ENCODE peak calls at places on chromosomes 12 and 14, in five cellular contexts. O is ovary, H is tibial artery, I is HepG2, Z is GM23338. J is an unnamed sample.
A peak's percentile ranks its signal among the peaks of the same experiment; 100 is the strongest.

GRCh38 chr12:27970981-27971489 is 1.5 kb downstream of the PTHLH start:
- DNase-seq in H (peak; percentile 28), Z (peak; percentile 68), O (no peak), I (no peak), J (no peak)

GRCh38 chr14:22641851-22642250 is 2.3 kb downstream of the OR6J1 start:
- DNase-seq in I (no peak), Z (no peak), H (no peak), O (no peak), J (no peak)

GRCh38 chr12:10849425-10849878 is at the start of gene PRR4:
- DNase-seq in I (no peak), H (no peak), O (no peak), Z (no peak), J (no peak)

GRCh38 chr14:96053600-96054381 is 14.6 kb downstream of the C14orf132 start:
- DNase-seq in Z (no peak), I (no peak), H (peak; percentile 89), O (no peak), J (no peak)

GRCh38 chr12:42590324-42590934 is 883 bp upstream of the PRICKLE1 start:
- DNase-seq in H (peak; percentile 28), I (no peak), Z (peak; percentile 31), O (peak; percentile 48), J (no peak)

GRCh38 chr14:99511421-99512109 is 30.4 kb downstream of the CCNK start:
- DNase-seq in O (peak; percentile 66), I (no peak), Z (no peak), H (no peak), J (no peak)

GRCh38 chr14:20631821-20632389 is 9.6 kb downstream of the OR6S1 start:
- DNase-seq in O (peak; percentile 83), I (peak; percentile 83), Z (peak; percentile 68), H (peak; percentile 78), J (peak; percentile 69)

GRCh38 chr12:127926004-127926403 is 341.0 kb upstream of the TMEM132C start:
- DNase-seq in I (no peak), Z (peak; percentile 49), H (no peak), O (peak; percentile 33), J (no peak)

GRCh38 chr14:89624500-89625156 is 207.6 kb upstream of the FOXN3 start:
- DNase-seq in H (no peak), Z (no peak), O (no peak), I (no peak), J (no peak)

GRCh38 chr12:13790317-13790716 is 191.1 kb downstream of the GRIN2B start:
- DNase-seq in Z (no peak), O (no peak), I (no peak), H (no peak), J (no peak)

GRCh38 chr12:92143280-92143679 is 2.4 kb downstream of the BTG1 start:
- DNase-seq in Z (no peak), H (no peak), O (no peak), I (no peak), J (no peak)

GRCh38 chr12:92139634-92140555 is 5.8 kb downstream of the BTG1 start:
- DNase-seq in I (no peak), O (no peak), H (no peak), Z (peak; percentile 38), J (no peak)

GRCh38 chr12:92142251-92142896 is 3.3 kb downstream of the BTG1 start:
- DNase-seq in H (no peak), I (no peak), O (no peak), Z (no peak), J (no peak)

GRCh38 chr12:92141585-92142244 is 3.9 kb downstream of the BTG1 start:
- DNase-seq in O (no peak), Z (peak; percentile 41), I (no peak), H (no peak), J (no peak)

DNA sequence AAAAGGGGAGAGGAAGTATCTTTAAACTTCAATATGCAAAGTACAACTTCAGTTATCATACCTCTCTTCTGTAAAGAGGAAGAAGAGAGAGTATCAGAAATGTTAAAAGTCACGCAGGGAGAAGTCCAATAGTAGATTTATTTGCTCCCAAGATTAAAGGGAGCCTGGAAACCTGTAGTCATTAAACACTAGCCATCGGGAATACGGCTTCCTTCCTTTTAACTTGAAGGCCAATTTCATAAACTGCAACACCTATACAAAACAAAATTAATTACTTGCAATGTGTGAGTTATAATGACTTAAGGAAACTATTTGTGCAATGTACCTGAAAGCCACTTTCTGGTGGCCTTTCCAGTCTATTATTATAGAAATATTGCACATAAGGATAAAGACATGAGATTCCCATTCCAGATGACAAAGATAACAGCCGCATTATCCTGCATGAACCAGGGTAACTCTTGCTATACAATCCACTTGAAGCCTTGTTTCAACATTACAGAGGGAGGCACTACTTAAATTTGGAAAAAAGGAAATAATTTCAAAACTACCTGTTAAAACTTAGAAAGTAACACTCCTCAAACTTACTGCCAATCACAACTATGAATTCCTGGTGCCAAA is 4.6 kb downstream of the BTG1 start:
- DNase-seq in Z (no peak), I (no peak), H (no peak), O (no peak), J (no peak)
- H3K4me1 ChIP-seq in Z (peaks cover 66% of the 10 kb centered on the region), I (peaks cover 80% of the 10 kb centered on the region), H (no peaks in the 10 kb centered on the region), O (peaks cover 2% of the 10 kb centered on the region), J (peaks cover 51% of the 10 kb centered on the region)

DNA sequence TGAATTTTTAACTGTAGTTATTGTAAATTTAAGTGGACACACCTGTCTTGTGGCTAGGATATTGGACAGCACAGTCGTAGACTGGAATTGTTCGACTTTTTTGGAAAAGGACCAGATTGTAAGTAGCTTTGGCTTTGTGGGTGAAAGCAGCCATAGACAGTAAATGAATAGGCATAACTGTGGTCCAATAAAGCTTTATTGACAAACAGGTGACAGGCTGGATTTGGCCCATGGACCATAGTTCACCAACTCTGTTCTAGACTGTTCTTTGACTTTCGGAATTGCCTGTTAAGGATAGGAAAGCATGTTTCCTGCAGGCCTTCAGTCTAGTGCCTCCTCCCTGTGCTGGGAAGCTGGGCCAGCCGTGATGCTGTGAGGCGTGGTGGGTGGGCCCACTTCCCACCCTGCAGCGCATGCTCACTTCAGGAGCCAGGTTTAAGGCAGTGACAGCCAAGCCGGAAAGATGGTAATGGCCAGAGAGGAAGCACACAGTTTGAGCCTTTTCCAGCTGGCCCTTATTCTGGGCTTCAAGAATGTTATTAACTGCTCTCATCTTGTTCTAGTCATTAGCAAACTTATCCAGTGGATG is 51.8 kb downstream of the PPP2R5C start:
- DNase-seq in H (no peak), O (no peak), I (no peak), Z (no peak), J (no peak)
- H3K4me1 ChIP-seq in H (no peaks in the 10 kb centered on the region), O (peaks cover 17% of the 10 kb centered on the region), I (peaks cover 46% of the 10 kb centered on the region), Z (peaks cover 16% of the 10 kb centered on the region), J (peaks cover 77% of the 10 kb centered on the region)

GRCh38 chr12:108157856-108158255 is 28.8 kb downstream of the WSCD2 start:
- DNase-seq in I (no peak), Z (no peak), H (no peak), O (no peak), J (no peak)

GRCh38 chr12:108152179-108152538 is 23.1 kb downstream of the WSCD2 start:
- DNase-seq in Z (no peak), O (no peak), H (no peak), I (no peak), J (no peak)

GRCh38 chr12:108151505-108152178 is 22.6 kb downstream of the WSCD2 start:
- DNase-seq in Z (no peak), I (no peak), O (no peak), H (no peak), J (no peak)

GRCh38 chr12:108156717-108157116 is 27.6 kb downstream of the WSCD2 start:
- DNase-seq in Z (no peak), O (no peak), H (no peak), I (no peak), J (no peak)
- H3K4me1 ChIP-seq in Z (no peaks in the 10 kb centered on the region), O (no peaks in the 10 kb centered on the region), H (no peaks in the 10 kb centered on the region), I (no peaks in the 10 kb centered on the region), J (no peaks in the 10 kb centered on the region)

GRCh38 chr12:123104809-123105208 is 46.1 kb downstream of the PITPNM2 start:
- DNase-seq in H (no peak), Z (no peak), O (no peak), I (peak; percentile 27), J (no peak)
- H3K4me1 ChIP-seq in H (no peaks in the 10 kb centered on the region), Z (peaks cover 52% of the 10 kb centered on the region), O (peaks cover 23% of the 10 kb centered on the region), I (peaks cover 53% of the 10 kb centered on the region), J (peaks cover 13% of the 10 kb centered on the region)

DNA sequence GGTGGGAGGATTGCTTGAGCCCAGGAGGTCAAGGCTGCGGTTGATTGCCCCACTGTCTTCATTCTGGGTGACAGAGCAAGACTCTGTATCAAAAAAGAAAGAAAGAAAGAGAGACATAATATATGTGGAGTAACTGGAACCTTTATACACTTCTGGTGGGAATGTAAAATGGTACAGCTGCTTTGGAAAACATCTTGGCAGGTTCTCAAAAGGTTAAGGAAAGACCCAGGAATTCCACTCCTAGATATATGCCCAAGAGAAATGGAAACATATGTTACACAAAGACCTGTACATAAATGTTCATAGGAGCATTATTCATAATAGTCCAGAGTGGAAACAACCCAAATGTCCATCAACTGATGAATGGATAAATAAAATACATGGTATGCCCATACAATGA is 7.2 kb downstream of the RBMS2 start:
- DNase-seq in Z (no peak), O (no peak), H (no peak), I (no peak), J (no peak)
- H3K4me1 ChIP-seq in Z (peaks cover 14% of the 10 kb centered on the region), O (peaks cover 6% of the 10 kb centered on the region), H (no peaks in the 10 kb centered on the region), I (peaks cover 17% of the 10 kb centered on the region), J (peaks cover 16% of the 10 kb centered on the region)

J was measured in stomach.